ENCODE peak calls at places on chromosomes 13 and 19, in ten cellular contexts. One of them, this sample, is unnamed. For H3K27me3, the result is how much of the 10 kb centered on the place peaks cover.

GRCh38 chr13:69617587-69617986 is 490.0 kb upstream of the ATXN8OS start:
- DNase-seq in H7: no peak
- DNase-seq in colonic mucosa: no peak
- DNase-seq in cardiac muscle cell: no peak
- DNase-seq in neural progenitor cell: no peak
- DNase-seq in SJSA1: no peak
- DNase-seq in ascending aorta: no peak
- DNase-seq in A673: no peak
- DNase-seq in right lobe of liver: no peak
- DNase-seq in thyroid gland: no peak
- DNase-seq in this sample: no peak

GRCh38 chr13:26517931-26518330 is 39.6 kb upstream of the WASF3 start:
- DNase-seq in H7: no peak
- DNase-seq in colonic mucosa: no peak
- DNase-seq in cardiac muscle cell: no peak
- DNase-seq in neural progenitor cell: no peak
- DNase-seq in SJSA1: no peak
- DNase-seq in ascending aorta: no peak
- DNase-seq in A673: no peak
- DNase-seq in right lobe of liver: no peak
- DNase-seq in thyroid gland: no peak
- DNase-seq in this sample: no peak

GRCh38 chr13:113224486-113224885 is 15.1 kb downstream of the CUL4A start:
- DNase-seq in H7: no peak
- DNase-seq in colonic mucosa: no peak
- DNase-seq in cardiac muscle cell: no peak
- DNase-seq in neural progenitor cell: no peak
- DNase-seq in SJSA1: no peak
- DNase-seq in ascending aorta: no peak
- DNase-seq in A673: no peak
- DNase-seq in right lobe of liver: no peak
- DNase-seq in thyroid gland: no peak
- DNase-seq in this sample: no peak

GRCh38 chr13:35143123-35143522 is 201.1 kb downstream of the NBEA start:
- DNase-seq in H7: no peak
- DNase-seq in colonic mucosa: no peak
- DNase-seq in cardiac muscle cell: no peak
- DNase-seq in neural progenitor cell: no peak
- DNase-seq in SJSA1: no peak
- DNase-seq in ascending aorta: no peak
- DNase-seq in A673: no peak
- DNase-seq in right lobe of liver: no peak
- DNase-seq in thyroid gland: no peak
- DNase-seq in this sample: no peak

GRCh38 chr13:71464673-71465072 is 402.3 kb downstream of the DACH1 start:
- DNase-seq in H7: no peak
- DNase-seq in colonic mucosa: no peak
- DNase-seq in cardiac muscle cell: peak
- DNase-seq in neural progenitor cell: no peak
- DNase-seq in SJSA1: no peak
- DNase-seq in ascending aorta: no peak
- DNase-seq in A673: no peak
- DNase-seq in right lobe of liver: no peak
- DNase-seq in thyroid gland: no peak
- DNase-seq in this sample: no peak

GRCh38 chr19:18477042-18477760 is 39.3 kb upstream of the ISYNA1 start:
- DNase-seq in H7: no peak
- DNase-seq in colonic mucosa: no peak
- DNase-seq in cardiac muscle cell: no peak
- DNase-seq in neural progenitor cell: no peak
- DNase-seq in SJSA1: no peak
- DNase-seq in ascending aorta: no peak
- DNase-seq in A673: peak
- DNase-seq in right lobe of liver: no peak
- DNase-seq in thyroid gland: no peak
- DNase-seq in this sample: no peak

GRCh38 chr19:54448037-54448773 is 794 bp upstream of the LENG8 start:
- DNase-seq in H7: peak
- DNase-seq in colonic mucosa: peak
- DNase-seq in cardiac muscle cell: peak
- DNase-seq in neural progenitor cell: peak
- DNase-seq in SJSA1: peak
- DNase-seq in ascending aorta: no peak
- DNase-seq in A673: peak
- DNase-seq in right lobe of liver: peak
- DNase-seq in thyroid gland: peak
- DNase-seq in this sample: peak

GRCh38 chr13:20016649-20017364 is 58.3 kb downstream of the ZMYM2 start:
- DNase-seq in H7: peak
- DNase-seq in colonic mucosa: no peak
- DNase-seq in cardiac muscle cell: no peak
- DNase-seq in neural progenitor cell: no peak
- DNase-seq in SJSA1: no peak
- DNase-seq in ascending aorta: no peak
- DNase-seq in A673: no peak
- DNase-seq in right lobe of liver: no peak
- DNase-seq in thyroid gland: no peak
- DNase-seq in this sample: no peak

GRCh38 chr13:97945792-97946419 is 7.6 kb upstream of the IPO5 start:
- DNase-seq in H7: no peak
- DNase-seq in colonic mucosa: no peak
- DNase-seq in cardiac muscle cell: no peak
- DNase-seq in neural progenitor cell: no peak
- DNase-seq in SJSA1: peak
- DNase-seq in ascending aorta: no peak
- DNase-seq in A673: peak
- DNase-seq in right lobe of liver: no peak
- DNase-seq in thyroid gland: no peak
- DNase-seq in this sample: no peak

GRCh38 chr13:28747851-28748250 is 29.1 kb upstream of the SLC46A3 start:
- DNase-seq in H7: no peak
- DNase-seq in colonic mucosa: no peak
- DNase-seq in cardiac muscle cell: no peak
- DNase-seq in neural progenitor cell: no peak
- DNase-seq in SJSA1: no peak
- DNase-seq in ascending aorta: no peak
- DNase-seq in A673: no peak
- DNase-seq in right lobe of liver: peak
- DNase-seq in thyroid gland: no peak
- DNase-seq in this sample: no peak

GRCh38 chr19:52221831-52222375 is 32.1 kb downstream of the PPP2R1A start:
- DNase-seq in H7: peak
- DNase-seq in colonic mucosa: no peak
- DNase-seq in cardiac muscle cell: no peak
- DNase-seq in neural progenitor cell: no peak
- DNase-seq in SJSA1: no peak
- DNase-seq in ascending aorta: no peak
- DNase-seq in A673: no peak
- DNase-seq in right lobe of liver: no peak
- DNase-seq in thyroid gland: no peak
- DNase-seq in this sample: no peak
- H3K4me3 ChIP-seq in H7: no peak
- H3K4me3 ChIP-seq in colonic mucosa: no peak
- H3K4me3 ChIP-seq in cardiac muscle cell: no peak
- H3K4me3 ChIP-seq in neural progenitor cell: no peak
- H3K4me3 ChIP-seq in SJSA1: no peak
- H3K4me3 ChIP-seq in ascending aorta: no peak
- H3K4me3 ChIP-seq in A673: no peak
- H3K4me3 ChIP-seq in right lobe of liver: no peak
- H3K4me3 ChIP-seq in thyroid gland: no peak
- H3K4me3 ChIP-seq in this sample: no peak

GRCh38 chr19:45902651-45903625 is 525 bp upstream of the MYPOP start:
- DNase-seq in H7: peak
- DNase-seq in colonic mucosa: peak
- DNase-seq in cardiac muscle cell: peak
- DNase-seq in neural progenitor cell: peak
- DNase-seq in SJSA1: peak
- DNase-seq in ascending aorta: peak
- DNase-seq in A673: peak
- DNase-seq in right lobe of liver: peak
- DNase-seq in thyroid gland: peak
- DNase-seq in this sample: peak
- H3K27me3 ChIP-seq in H7: under half
- H3K27me3 ChIP-seq in colonic mucosa: under half
- H3K27me3 ChIP-seq in cardiac muscle cell: under half
- H3K27me3 ChIP-seq in neural progenitor cell: under half
- H3K27me3 ChIP-seq in SJSA1: under half
- H3K27me3 ChIP-seq in ascending aorta: under half
- H3K27me3 ChIP-seq in A673: under half
- H3K27me3 ChIP-seq in right lobe of liver: under half
- H3K27me3 ChIP-seq in thyroid gland: under half
- H3K27me3 ChIP-seq in this sample: under half

GRCh38 chr19:46975011-46975917 is 44.4 kb upstream of the NPAS1 start:
- DNase-seq in H7: no peak
- DNase-seq in colonic mucosa: no peak
- DNase-seq in cardiac muscle cell: peak
- DNase-seq in neural progenitor cell: peak
- DNase-seq in SJSA1: no peak
- DNase-seq in ascending aorta: no peak
- DNase-seq in A673: peak
- DNase-seq in right lobe of liver: no peak
- DNase-seq in thyroid gland: no peak
- DNase-seq in this sample: no peak
- H3K4me3 ChIP-seq in H7: no peak
- H3K4me3 ChIP-seq in colonic mucosa: no peak
- H3K4me3 ChIP-seq in cardiac muscle cell: no peak
- H3K4me3 ChIP-seq in neural progenitor cell: no peak
- H3K4me3 ChIP-seq in SJSA1: no peak
- H3K4me3 ChIP-seq in ascending aorta: peak
- H3K4me3 ChIP-seq in A673: no peak
- H3K4me3 ChIP-seq in right lobe of liver: no peak
- H3K4me3 ChIP-seq in thyroid gland: no peak
- H3K4me3 ChIP-seq in this sample: no peak

DNA sequence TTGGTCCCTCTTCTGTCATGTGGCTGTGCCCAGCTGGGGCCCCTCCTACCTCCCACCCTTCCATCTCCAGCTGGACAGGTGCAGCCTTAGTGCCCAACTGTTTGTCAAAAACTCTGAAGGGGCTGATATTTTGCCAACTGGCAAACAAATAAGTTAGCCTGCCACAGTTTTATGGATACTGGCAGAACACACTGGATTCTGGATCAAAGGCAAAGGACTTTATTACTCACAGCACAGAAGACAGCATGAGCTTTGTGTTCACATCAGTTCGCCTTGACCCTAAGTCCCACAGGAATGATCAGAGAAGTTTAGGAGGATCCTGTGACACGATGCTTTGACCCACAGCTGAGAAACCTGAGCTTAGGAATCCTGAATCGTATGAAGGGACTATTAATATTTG is 16.4 kb downstream of the KLK2 start:
- DNase-seq in H7: no peak
- DNase-seq in colonic mucosa: peak
- DNase-seq in cardiac muscle cell: no peak
- DNase-seq in neural progenitor cell: no peak
- DNase-seq in SJSA1: no peak
- DNase-seq in ascending aorta: no peak
- DNase-seq in A673: no peak
- DNase-seq in right lobe of liver: no peak
- DNase-seq in thyroid gland: no peak
- DNase-seq in this sample: no peak
- H3K27me3 ChIP-seq in H7: under half
- H3K27me3 ChIP-seq in colonic mucosa: under half
- H3K27me3 ChIP-seq in cardiac muscle cell: under half
- H3K27me3 ChIP-seq in neural progenitor cell: half or more
- H3K27me3 ChIP-seq in SJSA1: under half
- H3K27me3 ChIP-seq in ascending aorta: under half
- H3K27me3 ChIP-seq in A673: under half
- H3K27me3 ChIP-seq in right lobe of liver: under half
- H3K27me3 ChIP-seq in thyroid gland: under half
- H3K27me3 ChIP-seq in this sample: under half

GRCh38 chr13:110258876-110259631 is 47.9 kb downstream of the COL4A1 start:
- DNase-seq in H7: no peak
- DNase-seq in colonic mucosa: no peak
- DNase-seq in cardiac muscle cell: no peak
- DNase-seq in neural progenitor cell: no peak
- DNase-seq in SJSA1: no peak
- DNase-seq in ascending aorta: no peak
- DNase-seq in A673: no peak
- DNase-seq in right lobe of liver: no peak
- DNase-seq in thyroid gland: no peak
- DNase-seq in this sample: no peak
- H3K4me3 ChIP-seq in H7: no peak
- H3K4me3 ChIP-seq in colonic mucosa: no peak
- H3K4me3 ChIP-seq in cardiac muscle cell: no peak
- H3K4me3 ChIP-seq in neural progenitor cell: no peak
- H3K4me3 ChIP-seq in SJSA1: no peak
- H3K4me3 ChIP-seq in ascending aorta: peak
- H3K4me3 ChIP-seq in A673: no peak
- H3K4me3 ChIP-seq in right lobe of liver: no peak
- H3K4me3 ChIP-seq in thyroid gland: no peak
- H3K4me3 ChIP-seq in this sample: no peak

GRCh38 chr19:1511989-1512338 is 855 bp downstream of the ADAMTSL5 start:
- DNase-seq in H7: no peak
- DNase-seq in colonic mucosa: no peak
- DNase-seq in cardiac muscle cell: no peak
- DNase-seq in neural progenitor cell: no peak
- DNase-seq in SJSA1: no peak
- DNase-seq in ascending aorta: no peak
- DNase-seq in A673: no peak
- DNase-seq in right lobe of liver: peak
- DNase-seq in thyroid gland: no peak
- DNase-seq in this sample: no peak

GRCh38 chr19:1511318-1511988 is 1.4 kb downstream of the ADAMTSL5 start:
- DNase-seq in H7: no peak
- DNase-seq in colonic mucosa: no peak
- DNase-seq in cardiac muscle cell: no peak
- DNase-seq in neural progenitor cell: no peak
- DNase-seq in SJSA1: no peak
- DNase-seq in ascending aorta: no peak
- DNase-seq in A673: no peak
- DNase-seq in right lobe of liver: peak
- DNase-seq in thyroid gland: no peak
- DNase-seq in this sample: no peak

GRCh38 chr19:1510807-1511206 is 2.0 kb downstream of the ADAMTSL5 start:
- DNase-seq in H7: no peak
- DNase-seq in colonic mucosa: no peak
- DNase-seq in cardiac muscle cell: no peak
- DNase-seq in neural progenitor cell: no peak
- DNase-seq in SJSA1: no peak
- DNase-seq in ascending aorta: no peak
- DNase-seq in A673: no peak
- DNase-seq in right lobe of liver: no peak
- DNase-seq in thyroid gland: no peak
- DNase-seq in this sample: no peak

GRCh38 chr19:1509589-1510441 is 3.0 kb downstream of the ADAMTSL5 start:
- DNase-seq in H7: no peak
- DNase-seq in colonic mucosa: no peak
- DNase-seq in cardiac muscle cell: no peak
- DNase-seq in neural progenitor cell: no peak
- DNase-seq in SJSA1: no peak
- DNase-seq in ascending aorta: no peak
- DNase-seq in A673: peak
- DNase-seq in right lobe of liver: peak
- DNase-seq in thyroid gland: no peak
- DNase-seq in this sample: no peak

GRCh38 chr19:1510442-1510806 is 2.4 kb downstream of the ADAMTSL5 start:
- DNase-seq in H7: peak
- DNase-seq in colonic mucosa: no peak
- DNase-seq in cardiac muscle cell: no peak
- DNase-seq in neural progenitor cell: peak
- DNase-seq in SJSA1: no peak
- DNase-seq in ascending aorta: no peak
- DNase-seq in A673: no peak
- DNase-seq in right lobe of liver: peak
- DNase-seq in thyroid gland: no peak
- DNase-seq in this sample: no peak
- H3K27me3 ChIP-seq in H7: under half
- H3K27me3 ChIP-seq in colonic mucosa: under half
- H3K27me3 ChIP-seq in cardiac muscle cell: under half
- H3K27me3 ChIP-seq in neural progenitor cell: half or more
- H3K27me3 ChIP-seq in SJSA1: under half
- H3K27me3 ChIP-seq in ascending aorta: under half
- H3K27me3 ChIP-seq in A673: under half
- H3K27me3 ChIP-seq in right lobe of liver: under half
- H3K27me3 ChIP-seq in thyroid gland: under half
- H3K27me3 ChIP-seq in this sample: under half